ENCODE peak calls at places on chromosome 6, in four cellular contexts. One of them, this sample, is unnamed.

GRCh38 chr6:73377225-73377624 is 7.5 kb upstream of the OOEP start:
- DNase-seq in pancreas: no peak
- DNase-seq in cardiac muscle cell: no peak
- DNase-seq in neural progenitor cell: no peak
- DNase-seq in this sample: no peak

GRCh38 chr6:46199387-46199786 is 28.6 kb upstream of the ENPP5 start:
- DNase-seq in neural progenitor cell: no peak
- DNase-seq in cardiac muscle cell: peak; percentile 90
- DNase-seq in pancreas: no peak
- DNase-seq in this sample: no peak

GRCh38 chr6:46329568-46329967 is 158.8 kb upstream of the ENPP5 start:
- DNase-seq in neural progenitor cell: no peak
- DNase-seq in pancreas: no peak
- DNase-seq in cardiac muscle cell: peak; percentile 55
- DNase-seq in this sample: no peak

GRCh38 chr6:128655978-128656498 is 135.6 kb upstream of the PTPRK start:
- DNase-seq in neural progenitor cell: peak; percentile 15
- DNase-seq in pancreas: no peak
- DNase-seq in cardiac muscle cell: peak; percentile 85
- DNase-seq in this sample: no peak

GRCh38 chr6:43953794-43954310 is 173.4 kb downstream of the MRPL14 start:
- DNase-seq in pancreas: no peak
- DNase-seq in cardiac muscle cell: peak; percentile 37
- DNase-seq in neural progenitor cell: peak; percentile 53
- DNase-seq in this sample: no peak

GRCh38 chr6:35497571-35498406 is 910 bp upstream of the TEAD3 start:
- DNase-seq in pancreas: peak; percentile 41
- DNase-seq in neural progenitor cell: peak; percentile 67
- DNase-seq in cardiac muscle cell: peak; percentile 91
- DNase-seq in this sample: peak; percentile 77

GRCh38 chr6:73696990-73697651 is 1.1 kb downstream of the CD109 start:
- DNase-seq in neural progenitor cell: no peak
- DNase-seq in cardiac muscle cell: no peak
- DNase-seq in pancreas: no peak
- DNase-seq in this sample: no peak

GRCh38 chr6:89938014-89938413 is 43.7 kb downstream of the GJA10 start:
- DNase-seq in cardiac muscle cell: no peak
- DNase-seq in pancreas: no peak
- DNase-seq in neural progenitor cell: no peak
- DNase-seq in this sample: no peak

DNA sequence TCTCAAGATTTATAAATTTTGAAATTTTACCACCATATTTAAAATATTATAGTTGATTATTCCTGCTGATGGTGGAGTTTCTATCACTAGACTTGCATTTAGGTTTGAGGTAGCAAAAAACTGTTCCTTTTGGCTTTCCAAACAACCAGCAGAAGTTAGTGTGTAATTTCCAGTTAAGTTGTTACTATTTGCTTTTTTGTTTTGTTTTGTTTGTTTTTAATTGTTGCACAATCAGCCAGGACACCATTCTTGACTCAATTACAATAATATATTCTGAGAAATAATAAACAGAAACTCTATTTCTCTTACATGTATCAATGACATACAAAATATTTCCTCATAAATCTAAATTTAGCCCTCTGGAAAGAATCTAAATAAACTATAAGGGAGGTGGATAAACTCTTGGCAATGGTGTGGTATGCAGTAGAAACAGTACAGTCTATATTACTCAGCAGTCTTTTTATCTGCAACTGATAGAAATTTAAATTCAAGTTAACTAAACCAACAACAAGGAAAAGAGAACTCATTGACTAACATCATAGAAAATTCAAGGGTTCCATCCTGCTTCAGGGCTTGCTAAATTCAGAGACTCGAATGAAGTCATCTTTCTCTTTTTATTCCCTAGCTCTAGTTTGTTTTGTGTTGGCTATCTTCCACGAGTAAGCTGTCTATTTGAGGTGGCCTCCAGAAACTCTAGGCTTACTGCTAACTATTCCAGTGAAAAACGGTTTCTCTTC is 19.4 kb upstream of the COL19A1 start:
- DNase-seq in cardiac muscle cell: no peak
- DNase-seq in pancreas: no peak
- DNase-seq in neural progenitor cell: no peak
- DNase-seq in this sample: no peak
- H3K27ac ChIP-seq in cardiac muscle cell: no peak overlapping the region
- H3K27ac ChIP-seq in pancreas: no peak overlapping the region
- H3K27ac ChIP-seq in neural progenitor cell: no peak overlapping the region
- H3K27ac ChIP-seq in this sample: no peak overlapping the region

GRCh38 chr6:165640767-165641166 is 22.3 kb downstream of the PDE10A start:
- DNase-seq in pancreas: no peak
- DNase-seq in cardiac muscle cell: no peak
- DNase-seq in neural progenitor cell: no peak
- DNase-seq in this sample: no peak
- H3K27ac ChIP-seq in pancreas: no peak overlapping the region
- H3K27ac ChIP-seq in cardiac muscle cell: no peak overlapping the region
- H3K27ac ChIP-seq in neural progenitor cell: no peak overlapping the region
- H3K27ac ChIP-seq in this sample: no peak overlapping the region

DNA sequence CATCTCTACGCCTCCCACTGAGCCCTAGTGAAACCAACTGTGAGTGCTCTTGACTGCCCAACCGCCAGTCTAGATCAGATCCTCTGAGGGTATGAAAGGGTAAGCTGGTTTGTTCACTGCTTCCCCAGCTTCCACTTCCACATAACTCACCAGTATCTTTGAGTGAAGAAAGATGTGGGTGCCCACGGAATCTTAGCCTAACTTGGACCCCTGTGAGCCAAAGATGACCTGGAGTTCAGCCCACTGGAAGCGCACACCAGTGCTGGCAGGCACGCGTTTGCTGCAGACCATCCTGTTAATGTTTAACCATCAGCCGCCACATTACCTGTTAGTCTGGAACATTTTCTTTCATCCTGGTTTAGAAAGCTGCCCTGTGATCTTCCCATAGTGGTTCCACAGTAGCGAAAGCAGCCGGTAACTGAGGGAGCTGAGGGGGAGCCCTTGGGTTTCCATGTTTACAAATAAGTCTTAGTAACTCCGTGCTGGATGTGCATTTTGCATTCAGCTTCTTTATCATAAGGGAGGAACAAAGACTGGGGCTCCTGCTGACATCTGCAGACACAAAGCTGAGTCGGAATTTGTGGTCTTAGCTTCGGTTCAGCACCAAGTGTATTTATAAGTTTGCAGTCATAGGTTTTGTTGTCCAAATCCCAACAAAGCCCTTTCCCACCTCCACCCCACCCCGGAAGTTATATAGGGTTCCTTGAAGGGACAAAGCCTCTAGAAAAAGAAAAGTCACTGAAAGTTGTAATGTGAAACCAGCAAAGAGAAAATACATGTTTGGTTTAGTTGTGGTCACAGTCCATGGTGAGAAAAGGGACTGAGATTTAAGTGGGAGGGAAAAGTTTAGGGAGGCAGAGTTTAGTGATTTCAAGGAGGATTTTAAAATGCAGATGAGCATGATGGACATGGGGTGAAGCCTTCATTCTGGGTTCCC is 71.0 kb downstream of the SSR1 start:
- DNase-seq in neural progenitor cell: peak; percentile 27
- DNase-seq in cardiac muscle cell: no peak
- DNase-seq in pancreas: peak; percentile 65
- DNase-seq in this sample: peak; percentile 41
- H3K27ac ChIP-seq in neural progenitor cell: no peak overlapping the region
- H3K27ac ChIP-seq in cardiac muscle cell: peak overlapping the region; percentile 64
- H3K27ac ChIP-seq in pancreas: peak overlapping the region; percentile 59
- H3K27ac ChIP-seq in this sample: peak overlapping the region; percentile 56

GRCh38 chr6:42123379-42124103 is 18.9 kb downstream of the C6orf132 start:
- DNase-seq in pancreas: no peak
- DNase-seq in cardiac muscle cell: no peak
- DNase-seq in neural progenitor cell: no peak
- DNase-seq in this sample: no peak
- H3K27ac ChIP-seq in pancreas: no peak overlapping the region
- H3K27ac ChIP-seq in cardiac muscle cell: peak overlapping the region; percentile 30
- H3K27ac ChIP-seq in neural progenitor cell: no peak overlapping the region
- H3K27ac ChIP-seq in this sample: no peak overlapping the region

DNA sequence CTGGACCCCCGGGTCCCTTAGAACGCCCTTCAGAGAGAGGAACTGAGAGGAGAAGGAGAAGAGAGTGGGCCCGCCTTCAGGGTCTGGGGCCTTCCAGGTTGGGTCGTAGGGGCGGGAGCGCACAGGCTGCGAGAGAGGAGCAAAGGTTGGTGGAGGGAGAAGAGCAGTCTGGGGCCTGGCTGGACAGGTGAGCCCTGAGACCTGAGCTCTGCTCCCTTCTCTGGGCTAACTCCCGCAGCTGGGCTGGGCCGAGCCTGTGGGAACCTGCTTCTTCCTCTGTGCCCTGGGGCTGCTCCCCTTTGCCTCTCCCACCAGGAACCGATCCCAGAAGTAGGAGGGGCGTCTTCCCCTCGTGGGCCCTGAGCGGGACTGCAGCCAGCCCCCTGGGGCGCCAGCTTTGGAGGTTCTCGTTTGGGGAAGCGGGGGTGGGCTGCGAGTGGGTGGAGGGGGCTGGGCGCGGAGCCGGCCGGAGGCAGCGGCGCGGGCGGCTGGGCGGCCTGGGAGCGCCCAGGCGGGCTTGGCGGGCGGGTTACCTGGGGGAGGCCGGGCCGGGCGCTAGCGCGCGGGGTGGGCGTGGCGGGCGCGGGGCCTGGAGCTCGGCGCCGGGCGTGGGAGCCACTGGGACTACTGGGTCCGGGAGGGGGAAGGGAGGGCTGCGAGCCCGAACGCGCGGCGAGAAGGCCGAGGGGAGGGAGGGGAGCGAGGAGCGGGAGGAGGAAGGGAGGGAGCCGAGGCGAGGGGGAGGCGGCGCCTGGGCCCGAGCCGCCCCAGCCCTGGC is at the start of gene DDR1:
- DNase-seq in cardiac muscle cell: peak; percentile 91
- DNase-seq in pancreas: peak; percentile 75
- DNase-seq in neural progenitor cell: peak; percentile 76
- DNase-seq in this sample: peak; percentile 76
- H3K27ac ChIP-seq in cardiac muscle cell: peak within 1 kb of the TSS; percentile 94
- H3K27ac ChIP-seq in pancreas: peak within 1 kb of the TSS; percentile 83
- H3K27ac ChIP-seq in neural progenitor cell: peak within 1 kb of the TSS; percentile 91
- H3K27ac ChIP-seq in this sample: peak within 1 kb of the TSS; percentile 78

GRCh38 chr6:134932535-134933470 is 17.1 kb downstream of the ALDH8A1 start:
- DNase-seq in cardiac muscle cell: no peak
- DNase-seq in neural progenitor cell: no peak
- DNase-seq in pancreas: no peak
- DNase-seq in this sample: no peak
- H3K27ac ChIP-seq in cardiac muscle cell: no peak overlapping the region
- H3K27ac ChIP-seq in neural progenitor cell: no peak overlapping the region
- H3K27ac ChIP-seq in pancreas: no peak overlapping the region
- H3K27ac ChIP-seq in this sample: no peak overlapping the region

DNA sequence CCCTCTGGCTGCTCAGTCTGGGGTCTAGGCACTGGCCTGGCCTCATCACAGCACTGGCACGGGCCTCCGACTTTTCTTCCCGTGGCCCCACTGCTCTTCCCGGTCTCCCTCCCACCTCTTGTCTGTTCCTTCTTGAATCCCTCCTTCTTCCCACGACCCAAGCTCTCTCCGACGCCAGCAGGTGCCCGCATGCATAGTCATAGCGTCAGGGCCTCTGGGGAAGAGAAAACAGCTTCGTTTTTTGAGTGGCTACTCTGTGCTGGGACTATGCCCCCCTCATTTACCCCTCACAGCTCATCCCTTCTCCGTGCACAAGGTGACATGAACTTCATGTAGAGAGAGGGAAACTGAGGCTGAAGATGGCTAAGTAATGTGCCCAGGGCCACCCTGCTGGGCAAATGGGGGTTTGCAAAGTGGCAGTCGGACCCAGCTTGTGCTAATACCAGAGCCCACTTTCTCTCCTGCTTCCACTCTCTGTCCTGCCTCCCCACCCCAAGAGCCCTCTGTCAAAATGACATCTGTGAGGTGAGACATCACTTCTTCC is 59.2 kb downstream of the SYNJ2 start:
- DNase-seq in pancreas: no peak
- DNase-seq in neural progenitor cell: no peak
- DNase-seq in cardiac muscle cell: peak; percentile 69
- DNase-seq in this sample: peak; percentile 34
- H3K27ac ChIP-seq in pancreas: no peak overlapping the region
- H3K27ac ChIP-seq in neural progenitor cell: no peak overlapping the region
- H3K27ac ChIP-seq in cardiac muscle cell: peak overlapping the region; percentile 51
- H3K27ac ChIP-seq in this sample: peak overlapping the region; percentile 21

DNA sequence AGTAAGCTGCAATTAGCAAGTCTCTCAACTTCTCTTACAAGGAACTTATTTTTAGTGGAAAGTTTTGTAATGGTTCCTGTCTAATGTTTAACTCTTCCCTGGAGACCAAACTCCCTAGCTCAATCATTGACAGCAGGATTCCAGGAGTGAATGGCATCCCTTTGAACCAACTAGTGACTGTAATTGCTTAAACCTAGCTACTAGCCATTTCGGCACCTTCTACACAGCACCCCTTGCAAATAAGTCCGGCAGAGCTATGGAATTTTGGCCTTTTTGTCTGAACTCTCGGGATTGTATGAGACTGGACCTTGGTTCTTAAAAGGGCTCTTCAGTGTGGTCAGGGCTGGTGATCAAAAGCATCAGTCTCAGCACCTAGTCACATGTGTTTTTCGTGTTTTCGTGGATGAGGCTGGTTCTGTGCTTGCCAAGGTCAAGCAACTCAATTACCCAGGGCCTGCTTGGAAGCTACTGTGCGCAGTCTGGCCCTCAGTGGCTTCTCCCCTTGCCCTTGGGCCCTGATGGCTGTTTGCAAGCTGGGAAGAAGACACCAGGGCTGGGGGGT is 135.3 kb upstream of the NEDD9 start:
- DNase-seq in cardiac muscle cell: no peak
- DNase-seq in pancreas: peak; percentile 17
- DNase-seq in neural progenitor cell: peak; percentile 13
- DNase-seq in this sample: no peak
- H3K27ac ChIP-seq in cardiac muscle cell: no peak overlapping the region
- H3K27ac ChIP-seq in pancreas: peak overlapping the region; percentile 45
- H3K27ac ChIP-seq in neural progenitor cell: peak overlapping the region; percentile 61
- H3K27ac ChIP-seq in this sample: peak overlapping the region; percentile 83

This sample was measured in lower lobe of right lung.